ENCODE peak calls at places on chromosomes 11 and 22, in nine cellular contexts. Y is Caco-2; O is A549; D is iPS-NIHi11; U is activated CD4-positive, CD25-positive, alpha-beta regulatory T cell treated with anti-CD3 and anti-CD28 coated beads, Interleukin-2, amount 50 U/mL, for 72 hours; M is myocyte; W is neural crest cell; N is mesendoderm; Q is spleen. K is an unnamed sample.

GRCh38 chr11:84316866-84317560 is 1030.8 kb upstream of the CCDC90B start:
- DNase-seq in Y (no peak), O (no peak), D (no peak), U (no peak), M (peak), W (no peak), N (peak), Q (no peak), K (no peak)

GRCh38 chr11:3700910-3701309 is 29.7 kb upstream of the CHRNA10 start:
- DNase-seq in Y (no peak), O (no peak), D (no peak), U (no peak), M (no peak), W (no peak), N (no peak), Q (no peak), K (no peak)

GRCh38 chr11:73395297-73396208 is 19.4 kb downstream of the RELT start:
- DNase-seq in Y (no peak), O (no peak), D (no peak), U (no peak), M (no peak), W (no peak), N (no peak), Q (peak), K (peak)

GRCh38 chr22:31977939-31978338 is 33.6 kb downstream of the YWHAH start:
- DNase-seq in Y (no peak), O (no peak), D (no peak), U (no peak), M (no peak), W (no peak), N (no peak), Q (no peak), K (no peak)

GRCh38 chr11:6307879-6308278 is 12.4 kb downstream of the CAVIN3 start:
- DNase-seq in Y (no peak), O (no peak), D (no peak), U (no peak), M (no peak), W (no peak), N (no peak), Q (no peak), K (no peak)

GRCh38 chr11:110168404-110168803 is 75.2 kb downstream of the ZC3H12C start:
- DNase-seq in Y (no peak), O (no peak), D (no peak), U (no peak), M (no peak), W (no peak), N (no peak), Q (no peak), K (no peak)

GRCh38 chr11:11942668-11943067 is 65.8 kb downstream of the DKK3 start:
- DNase-seq in Y (no peak), O (no peak), D (no peak), U (no peak), M (no peak), W (no peak), N (no peak), Q (no peak), K (no peak)

GRCh38 chr22:39291501-39291900 is 27.9 kb downstream of the RPL3 start:
- DNase-seq in Y (no peak), O (no peak), D (peak), U (no peak), M (no peak), W (no peak), N (no peak), Q (no peak), K (no peak)

GRCh38 chr22:50481440-50482106 is at the start of gene ADM2:
- DNase-seq in Y (no peak), O (no peak), D (peak), U (peak), M (no peak), W (peak), N (peak), Q (peak), K (peak)

GRCh38 chr11:63443714-63444113 is 47.3 kb downstream of the PLAAT5 start:
- DNase-seq in Y (no peak), O (no peak), D (no peak), U (no peak), M (no peak), W (no peak), N (no peak), Q (no peak), K (no peak)

GRCh38 chr22:46754110-46754799 is 8.2 kb upstream of the TBC1D22A start:
- DNase-seq in Y (no peak), O (peak), D (peak), U (peak), M (peak), W (no peak), N (no peak), Q (peak), K (peak)

GRCh38 chr22:43269325-43270040 is 73.7 kb downstream of the SCUBE1 start:
- DNase-seq in Y (no peak), O (no peak), D (no peak), U (no peak), M (no peak), W (peak), N (peak), Q (no peak), K (no peak)

GRCh38 chr11:59151761-59152160 is 9.1 kb downstream of the FAM111A start:
- DNase-seq in Y (no peak), O (no peak), D (no peak), U (no peak), M (no peak), W (no peak), N (no peak), Q (no peak), K (no peak)

GRCh38 chr11:27524155-27524554 is 17.6 kb upstream of the LIN7C start:
- DNase-seq in Y (peak), O (peak), D (peak), U (no peak), M (peak), W (no peak), N (peak), Q (no peak), K (no peak)

GRCh38 chr22:38467904-38468760 is at the start of gene KDELR3:
- DNase-seq in Y (no peak), O (no peak), D (peak), U (peak), M (peak), W (no peak), N (peak), Q (peak), K (peak)

GRCh38 chr11:71252434-71252781 is at the start of gene SHANK2:
- DNase-seq in Y (peak), O (no peak), D (peak), U (no peak), M (no peak), W (no peak), N (peak), Q (no peak), K (peak)

GRCh38 chr11:117181586-117182550 is 3.3 kb downstream of the SIDT2 start:
- DNase-seq in Y (no peak), O (no peak), D (no peak), U (no peak), M (no peak), W (no peak), N (no peak), Q (no peak), K (no peak)

GRCh38 chr11:23585700-23586099 is 725.4 kb upstream of the CCDC179 start:
- DNase-seq in Y (no peak), O (no peak), D (no peak), U (no peak), M (no peak), W (no peak), N (no peak), Q (no peak), K (no peak)

GRCh38 chr11:93494341-93494740 is 48.9 kb downstream of the SMCO4 start:
- DNase-seq in Y (no peak), O (no peak), D (peak), U (no peak), M (peak), W (no peak), N (no peak), Q (no peak), K (no peak)

GRCh38 chr11:17703951-17704350 is 15.4 kb upstream of the MYOD1 start:
- DNase-seq in Y (no peak), O (peak), D (peak), U (no peak), M (peak), W (no peak), N (peak), Q (no peak), K (no peak)

GRCh38 chr11:123137496-123138270 is 57.4 kb downstream of the CLMP start:
- DNase-seq in Y (no peak), O (no peak), D (peak), U (no peak), M (peak), W (peak), N (peak), Q (peak), K (peak)

GRCh38 chr11:34192481-34193401 is 87.3 kb downstream of the NAT10 start:
- DNase-seq in Y (no peak), O (peak), D (no peak), U (no peak), M (peak), W (no peak), N (peak), Q (no peak), K (no peak)

GRCh38 chr11:12838463-12839120 is 164.4 kb downstream of the TEAD1 start:
- DNase-seq in Y (no peak), O (no peak), D (no peak), U (no peak), M (peak), W (no peak), N (no peak), Q (no peak), K (no peak)

GRCh38 chr11:75339685-75340409 is 11.6 kb downstream of the ARRB1 start:
- DNase-seq in Y (no peak), O (peak), D (no peak), U (no peak), M (no peak), W (no peak), N (peak), Q (no peak), K (no peak)

GRCh38 chr11:74226907-74227306 is 55.8 kb downstream of the PPME1 start:
- DNase-seq in Y (no peak), O (no peak), D (peak), U (no peak), M (peak), W (no peak), N (peak), Q (no peak), K (no peak)

GRCh38 chr11:39570526-39570925 is 1888.9 kb downstream of the LRRC4C start:
- DNase-seq in Y (no peak), O (no peak), D (no peak), U (no peak), M (no peak), W (no peak), N (no peak), Q (no peak), K (no peak)

GRCh38 chr22:27507935-27508504 is 293.5 kb downstream of the MN1 start:
- DNase-seq in Y (no peak), O (no peak), D (no peak), U (no peak), M (peak), W (no peak), N (no peak), Q (no peak), K (no peak)

GRCh38 chr11:73114110-73114834 is 27.8 kb downstream of the FCHSD2 start:
- DNase-seq in Y (no peak), O (no peak), D (no peak), U (no peak), M (no peak), W (no peak), N (no peak), Q (no peak), K (no peak)

GRCh38 chr11:123173856-123174186 is 21.2 kb downstream of the CLMP start:
- DNase-seq in Y (no peak), O (no peak), D (no peak), U (no peak), M (no peak), W (no peak), N (no peak), Q (no peak), K (no peak)

K was measured in upper lobe of right lung.